ENCODE peak calls at places on chromosomes 16 and 17, in five cellular contexts. O, Q, G, E and H are unnamed samples.

GRCh38 chr17:39114744-39115534 is 36.5 kb downstream of the PLXDC1 start:
- DNase-seq in O (no peak), Q (no peak), G (no peak), E (no peak), H (no peak)

GRCh38 chr16:28992496-28992895 is 7.6 kb downstream of the LAT start:
- DNase-seq in O (no peak), Q (no peak), G (no peak), E (no peak), H (no peak)

GRCh38 chr16:31502981-31503380 is 5.2 kb downstream of the RUSF1 start:
- DNase-seq in O (no peak), Q (no peak), G (no peak), E (no peak), H (no peak)

GRCh38 chr17:17326275-17326875 is 23.2 kb downstream of the NT5M start:
- DNase-seq in O (no peak), Q (no peak), G (no peak), E (no peak), H (no peak)

GRCh38 chr16:75195811-75196790 is 10.9 kb downstream of the CTRB2 start:
- DNase-seq in O (no peak), Q (no peak), G (no peak), E (no peak), H (no peak)

GRCh38 chr17:4006745-4007211 is 42.5 kb upstream of the ATP2A3 start:
- DNase-seq in O (no peak), Q (no peak), G (no peak), E (no peak), H (no peak)

GRCh38 chr17:2385240-2386202 is 15.3 kb downstream of the MNT start:
- DNase-seq in O (no peak), Q (no peak), G (no peak), E (no peak), H (no peak)

GRCh38 chr17:21394265-21394664 is 18.1 kb downstream of the KCNJ12 start:
- DNase-seq in O (no peak), Q (no peak), G (no peak), E (peak; percentile 73), H (no peak)

GRCh38 chr17:16449121-16449570 is 33.8 kb downstream of the TRPV2 start:
- DNase-seq in O (no peak), Q (no peak), G (no peak), E (no peak), H (no peak)

GRCh38 chr16:3158498-3159314 is 23.9 kb downstream of the ZNF213 start:
- DNase-seq in O (peak; percentile 88), Q (peak; percentile 95), G (peak; percentile 80), E (peak; percentile 94), H (peak; percentile 84)

GRCh38 chr17:78634154-78634553 is 57.0 kb upstream of the DNAH17 start:
- DNase-seq in O (no peak), Q (no peak), G (no peak), E (no peak), H (no peak)

GRCh38 chr17:29723283-29724047 is 100.8 kb upstream of the CORO6 start:
- DNase-seq in O (no peak), Q (no peak), G (no peak), E (no peak), H (no peak)

GRCh38 chr16:30746638-30747160 is 1.5 kb upstream of the PHKG2 start:
- DNase-seq in O (no peak), Q (no peak), G (no peak), E (no peak), H (peak; percentile 21)

GRCh38 chr16:67931712-67932461 is at the start of gene CTRL:
- DNase-seq in O (peak; percentile 29), Q (no peak), G (no peak), E (no peak), H (no peak)

GRCh38 chr17:64974750-64975317 is 55.6 kb upstream of the LRRC37A3 start:
- DNase-seq in O (no peak), Q (no peak), G (no peak), E (no peak), H (peak; percentile 35)

GRCh38 chr17:53736516-53737274 is 86.0 kb upstream of the KIF2B start:
- DNase-seq in O (no peak), Q (no peak), G (no peak), E (no peak), H (no peak)

GRCh38 chr17:4263282-4264215 is at the start of gene ANKFY1:
- DNase-seq in O (peak; percentile 96), Q (peak; percentile 97), G (peak; percentile 91), E (peak; percentile 94), H (peak; percentile 97)

GRCh38 chr17:59752446-59752845 is 45.0 kb downstream of the VMP1 start:
- DNase-seq in O (no peak), Q (no peak), G (no peak), E (no peak), H (no peak)

GRCh38 chr17:44348234-44348987 is 3.3 kb downstream of the GRN start:
- DNase-seq in O (no peak), Q (peak; percentile 48), G (peak; percentile 28), E (no peak), H (no peak)

GRCh38 chr17:46764709-46765401 is 53.6 kb downstream of the WNT3 start:
- DNase-seq in O (no peak), Q (no peak), G (no peak), E (no peak), H (peak; percentile 91)

GRCh38 chr17:30829022-30829421 is 2.7 kb upstream of the ATAD5 start:
- DNase-seq in O (no peak), Q (no peak), G (no peak), E (no peak), H (no peak)

GRCh38 chr16:4500283-4500682 is 24.1 kb downstream of the HMOX2 start:
- DNase-seq in O (no peak), Q (no peak), G (no peak), E (peak; percentile 33), H (peak; percentile 83)

GRCh38 chr16:11637320-11637719 is 30.9 kb upstream of the SNN start:
- DNase-seq in O (no peak), Q (no peak), G (no peak), E (no peak), H (no peak)

GRCh38 chr17:50946891-50947843 is 81.0 kb upstream of the TOB1 start:
- DNase-seq in O (no peak), Q (peak; percentile 13), G (no peak), E (peak; percentile 62), H (no peak)

GRCh38 chr16:83187404-83187803 is 560.6 kb downstream of the CDH13 start:
- DNase-seq in O (no peak), Q (no peak), G (no peak), E (no peak), H (peak; percentile 53)

GRCh38 chr16:46962629-46963028 is 10.8 kb downstream of the DNAJA2 start:
- DNase-seq in O (no peak), Q (no peak), G (no peak), E (no peak), H (no peak)

GRCh38 chr16:80894091-80894490 is 89.7 kb upstream of the CDYL2 start:
- DNase-seq in O (no peak), Q (no peak), G (no peak), E (no peak), H (no peak)

GRCh38 chr17:16934133-16934795 is 37.7 kb downstream of the TNFRSF13B start:
- DNase-seq in O (no peak), Q (peak; percentile 5), G (no peak), E (no peak), H (no peak)

GRCh38 chr17:45235071-45236001 is 13.7 kb downstream of the FMNL1 start:
- DNase-seq in O (peak; percentile 73), Q (peak; percentile 83), G (peak; percentile 90), E (peak; percentile 87), H (peak; percentile 77)

GRCh38 chr17:17928422-17929386 is 43.5 kb downstream of the TOM1L2 start:
- DNase-seq in O (no peak), Q (no peak), G (no peak), E (no peak), H (peak; percentile 65)

GRCh38 chr17:2634361-2634960 is 41.0 kb downstream of the PAFAH1B1 start:
- DNase-seq in O (no peak), Q (peak; percentile 41), G (no peak), E (peak; percentile 56), H (no peak)

GRCh38 chr17:49223168-49223516 is 7.4 kb downstream of the PHOSPHO1 start:
- DNase-seq in O (no peak), Q (no peak), G (no peak), E (no peak), H (no peak)
- TF ChIP-seq POLR2A in O (no peak), Q (no peak), G (no peak), E (no peak), H (no peak)

DNA sequence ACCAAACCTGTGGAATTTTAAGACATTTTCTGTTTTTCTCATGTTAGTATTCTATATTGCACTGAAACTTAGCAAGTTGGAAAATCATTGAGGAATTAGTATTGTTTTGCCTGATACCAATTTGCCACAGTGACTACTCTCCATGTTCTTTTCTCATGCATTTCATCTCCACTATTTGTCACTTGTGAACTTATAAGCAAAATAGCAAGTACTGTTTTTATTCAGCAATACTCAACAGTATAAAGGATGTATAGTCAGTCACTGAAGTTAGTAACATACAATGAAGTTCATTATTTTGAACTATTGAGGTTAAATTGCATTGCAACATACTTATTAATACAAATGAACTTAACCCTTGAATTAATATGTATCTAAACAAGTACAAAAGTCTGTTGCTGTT is 5.8 kb upstream of the VPS35L start:
- DNase-seq in O (no peak), Q (no peak), G (no peak), E (no peak), H (no peak)
- TF ChIP-seq POLR2A in O (no peak), Q (no peak), G (no peak), E (no peak), H (no peak)

GRCh38 chr16:27385398-27385797 is 16.6 kb upstream of the IL21R start:
- DNase-seq in O (no peak), Q (no peak), G (no peak), E (no peak), H (no peak)

GRCh38 chr16:27387724-27388123 is 14.2 kb upstream of the IL21R start:
- DNase-seq in O (no peak), Q (no peak), G (no peak), E (no peak), H (no peak)

GRCh38 chr16:27390157-27390556 is 11.8 kb upstream of the IL21R start:
- DNase-seq in O (no peak), Q (no peak), G (no peak), E (no peak), H (no peak)

GRCh38 chr16:27386674-27387073 is 15.3 kb upstream of the IL21R start:
- DNase-seq in O (no peak), Q (no peak), G (no peak), E (no peak), H (no peak)

GRCh38 chr16:27389272-27389961 is 12.6 kb upstream of the IL21R start:
- DNase-seq in O (no peak), Q (no peak), G (no peak), E (no peak), H (no peak)
- TF ChIP-seq POLR2A in O (no peak), Q (no peak), G (no peak), E (no peak), H (no peak)

GRCh38 chr17:68298601-68299000 is 7.3 kb downstream of the ARSG start:
- DNase-seq in O (no peak), Q (no peak), G (no peak), E (no peak), H (no peak)

GRCh38 chr17:68301438-68301959 is 10.2 kb downstream of the ARSG start:
- DNase-seq in O (no peak), Q (no peak), G (no peak), E (no peak), H (no peak)

GRCh38 chr17:68297168-68297567 is 5.9 kb downstream of the ARSG start:
- DNase-seq in O (no peak), Q (no peak), G (no peak), E (no peak), H (no peak)

GRCh38 chr17:68302066-68302564 is 10.8 kb downstream of the ARSG start:
- DNase-seq in O (peak; percentile 41), Q (no peak), G (peak; percentile 47), E (no peak), H (peak; percentile 97)

GRCh38 chr17:68299817-68300216 is 8.5 kb downstream of the ARSG start:
- DNase-seq in O (no peak), Q (no peak), G (no peak), E (no peak), H (no peak)
- TF ChIP-seq POLR2A in O (no peak), Q (no peak), G (no peak), E (no peak), H (no peak)